ENCODE peak calls at places on chromosome 15, in ten cellular contexts. D is IMR-90, L is HCT116, B is Peyer's patch, T is heart left ventricle, N is H1, P is ovary, Z is upper lobe of left lung, X is body of pancreas, U is K562. E is an unnamed sample.

GRCh38 chr15:78763111-78763795 is 48.0 kb downstream of the ADAMTS7 start:
- DNase-seq in N (peak), T (peak), P (peak), X (no peak), Z (no peak), B (no peak), U (no peak), D (no peak), L (no peak), E (no peak)

GRCh38 chr15:66234798-66235197 is 18.8 kb downstream of the MEGF11 start:
- DNase-seq in X (no peak), N (no peak), B (no peak), U (no peak), Z (no peak), P (no peak), T (no peak), D (no peak), L (no peak), E (no peak)

GRCh38 chr15:65418596-65418995 is 4.2 kb downstream of the IGDCC4 start:
- DNase-seq in D (no peak), L (no peak), P (no peak), Z (no peak), X (no peak), B (no peak), T (no peak), N (no peak), U (no peak), E (no peak)

GRCh38 chr15:52730163-52730562 is 51.0 kb upstream of the ATOSA start:
- DNase-seq in P (no peak), L (no peak), U (no peak), Z (no peak), T (no peak), X (no peak), D (peak), B (peak), N (no peak), E (peak)

GRCh38 chr15:67468431-67468830 is 52.5 kb upstream of the C15orf61 start:
- DNase-seq in U (no peak), Z (no peak), X (no peak), T (no peak), B (no peak), L (no peak), N (no peak), D (no peak), P (no peak), E (no peak)

GRCh38 chr15:86915811-86916331 is 836.2 kb downstream of the AGBL1 start:
- DNase-seq in D (peak), N (no peak), U (peak), L (no peak), Z (peak), T (peak), B (no peak), P (no peak), X (peak), E (no peak)

GRCh38 chr15:71186267-71186666 is 71.0 kb downstream of the THSD4 start:
- DNase-seq in U (no peak), B (no peak), N (no peak), T (peak), Z (peak), L (no peak), D (no peak), P (no peak), X (no peak), E (no peak)

GRCh38 chr15:81914734-81915234 is 131.0 kb downstream of the MEX3B start:
- DNase-seq in L (no peak), P (no peak), B (no peak), T (peak), D (no peak), N (no peak), U (no peak), Z (no peak), X (peak), E (no peak)

GRCh38 chr15:70375006-70375409 is 277.3 kb upstream of the TLE3 start:
- DNase-seq in L (no peak), D (no peak), U (no peak), N (peak), B (no peak), Z (peak), P (no peak), T (peak), X (no peak), E (no peak)

GRCh38 chr15:63497642-63498100 is 6.7 kb upstream of the USP3 start:
- DNase-seq in D (no peak), P (no peak), N (no peak), U (no peak), T (no peak), X (peak), L (no peak), Z (peak), B (peak), E (no peak)

GRCh38 chr15:60152386-60152785 is 148.3 kb downstream of the FOXB1 start:
- DNase-seq in N (no peak), B (no peak), Z (no peak), L (no peak), P (no peak), X (no peak), U (no peak), D (no peak), T (no peak), E (no peak)

GRCh38 chr15:55827204-55827603 is 84.3 kb upstream of the PRTG start:
- DNase-seq in B (no peak), Z (no peak), U (peak), D (peak), T (no peak), P (no peak), X (no peak), N (no peak), L (no peak), E (no peak)

GRCh38 chr15:41796457-41796856 is 22.2 kb downstream of the MAPKBP1 start:
- DNase-seq in D (peak), T (no peak), L (no peak), X (no peak), P (no peak), N (no peak), U (no peak), Z (no peak), B (no peak), E (no peak)
- H3K4me3 ChIP-seq in D (no peak), T (no peak), L (no peak), X (no peak), P (no peak), N (no peak), U (no peak), Z (no peak), B (no peak), E (no peak)

GRCh38 chr15:40249477-40250303 is 10.8 kb downstream of the PAK6 start:
- DNase-seq in D (peak), U (no peak), Z (no peak), P (no peak), X (no peak), N (no peak), T (no peak), B (no peak), L (no peak), E (no peak)

GRCh38 chr15:40246496-40247275 is 7.8 kb downstream of the PAK6 start:
- DNase-seq in B (no peak), L (no peak), P (no peak), U (no peak), X (no peak), T (no peak), Z (peak), N (no peak), D (no peak), E (no peak)

GRCh38 chr15:40248006-40248783 is 9.3 kb downstream of the PAK6 start:
- DNase-seq in P (no peak), Z (peak), D (no peak), B (no peak), U (no peak), L (no peak), X (no peak), N (no peak), T (no peak), E (peak)

GRCh38 chr15:40245666-40246065 is 6.8 kb downstream of the PAK6 start:
- DNase-seq in U (no peak), L (no peak), T (no peak), D (no peak), B (no peak), P (no peak), N (no peak), Z (peak), X (no peak), E (no peak)

GRCh38 chr15:40247406-40247971 is 8.6 kb downstream of the PAK6 start:
- DNase-seq in P (no peak), N (no peak), L (no peak), T (no peak), D (no peak), X (no peak), B (no peak), U (no peak), Z (peak), E (peak)
- TF ChIP-seq CTCF in P (no peak), N (no peak), L (no peak), T (no peak), D (no peak), X (no peak), B (no peak), U (no peak), Z (no peak), E (no peak)

GRCh38 chr15:31365655-31366127 is 39.1 kb downstream of the KLF13 start:
- DNase-seq in T (peak), U (peak), X (peak), D (peak), Z (peak), P (peak), N (peak), L (no peak), B (peak), E (peak)
- TF ChIP-seq POLR2A in T (no peak), U (peak), X (peak), D (no peak), Z (peak), P (peak), N (no peak), L (no peak), B (peak), E (no peak)

GRCh38 chr15:74869372-74869725 is 3.8 kb downstream of the SCAMP2 start:
- DNase-seq in D (no peak), P (no peak), N (no peak), X (no peak), Z (no peak), U (no peak), T (no peak), L (no peak), B (no peak), E (no peak)
- H3K4me3 ChIP-seq in D (no peak), P (no peak), N (no peak), X (no peak), Z (no peak), U (no peak), T (no peak), L (no peak), B (peak), E (no peak)

DNA sequence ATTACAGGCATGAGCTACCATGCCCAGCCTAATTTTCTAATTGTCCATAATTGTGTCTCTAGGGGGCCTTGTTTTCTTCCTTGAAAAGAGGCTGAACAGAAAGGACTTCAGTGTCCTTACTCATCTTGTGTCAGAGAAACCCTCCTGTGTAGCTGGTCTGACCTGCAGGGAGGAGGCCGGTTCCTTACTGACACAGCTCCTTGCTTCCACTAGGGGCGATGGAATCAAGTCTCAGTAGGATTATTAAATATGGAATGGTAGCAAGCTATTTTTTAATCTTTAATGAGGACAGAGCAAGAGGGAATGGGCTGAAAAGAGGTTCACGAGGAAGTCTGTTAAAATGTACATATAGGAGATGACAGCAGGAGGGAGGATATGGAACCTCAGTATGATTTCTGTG is 8.6 kb downstream of the LPCAT4 start:
- DNase-seq in X (no peak), T (no peak), P (no peak), D (no peak), Z (no peak), N (no peak), B (no peak), L (no peak), U (peak), E (no peak)
- TF ChIP-seq CTCF in X (no peak), T (no peak), P (no peak), D (peak), Z (no peak), N (peak), B (peak), L (peak), U (peak), E (no peak)

DNA sequence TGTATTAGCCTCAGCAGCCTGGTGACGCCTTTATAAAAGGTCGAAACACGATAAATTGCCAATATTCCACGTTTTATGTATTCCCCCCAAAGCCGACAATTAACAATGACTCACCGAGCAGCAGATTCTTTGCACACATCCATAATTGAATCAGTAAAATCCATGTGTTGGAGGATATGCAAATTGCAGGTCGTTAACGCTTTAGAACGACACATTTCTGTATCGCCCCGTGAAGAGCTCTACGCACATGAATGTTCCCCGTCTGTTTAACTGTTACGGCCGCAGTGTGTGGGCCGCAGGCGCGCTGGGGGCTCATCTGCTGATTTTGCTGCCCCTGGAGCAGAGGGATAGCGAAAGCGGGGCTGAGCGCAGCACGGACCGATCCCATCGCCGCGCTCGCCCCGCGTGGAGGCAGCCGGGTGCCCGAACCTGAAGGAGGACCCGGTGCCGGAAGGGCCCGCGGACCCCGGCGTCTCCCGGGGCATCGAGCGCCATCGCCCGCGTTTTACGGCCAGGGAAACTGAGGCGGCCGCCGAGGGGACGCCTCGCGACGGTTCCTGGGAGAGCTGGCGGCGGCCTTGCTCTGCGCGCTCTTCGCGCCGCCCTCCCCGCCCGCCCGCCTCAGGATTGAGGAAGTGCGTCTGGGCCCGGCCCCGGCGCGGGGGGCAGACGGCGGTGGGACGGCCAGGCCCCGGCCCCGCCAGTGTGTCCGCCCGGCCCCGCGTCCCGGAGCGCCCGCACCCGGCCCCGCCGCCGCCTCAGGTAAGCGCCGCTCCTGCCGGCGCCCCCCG is at the start of gene LRRK1:
- DNase-seq in N (peak), U (peak), X (peak), D (peak), P (peak), L (no peak), Z (peak), B (peak), T (peak), E (no peak)
- TF ChIP-seq POLR2A in N (no peak), U (no peak), X (peak), D (no peak), P (no peak), L (no peak), Z (no peak), B (peak), T (no peak), E (no peak)

E was measured in lower leg skin.